ENCODE peak calls at places on chromosomes 16 and 17, in ten cellular contexts. One of them, this sample, is unnamed.

GRCh38 chr16:57485916-57486857 is at the start of gene DOK4:
- DNase-seq in PC-3: peak
- DNase-seq in caudate nucleus: peak
- DNase-seq in ELR: peak
- DNase-seq in RCC 7860: peak
- DNase-seq in hepatocyte: peak
- DNase-seq in GM10248: peak
- DNase-seq in HTR-8/SVneo: peak
- DNase-seq in C1 segment of cervical spinal cord: no peak
- DNase-seq in RWPE1: peak
- DNase-seq in this sample: peak

GRCh38 chr17:43456661-43457361 is 27.0 kb upstream of the DHX8 start:
- DNase-seq in ELR: peak
- DNase-seq in hepatocyte: no peak
- DNase-seq in RCC 7860: peak
- DNase-seq in PC-3: peak
- DNase-seq in GM10248: no peak
- DNase-seq in RWPE1: peak
- DNase-seq in caudate nucleus: no peak
- DNase-seq in HTR-8/SVneo: no peak
- DNase-seq in C1 segment of cervical spinal cord: no peak
- DNase-seq in this sample: no peak

GRCh38 chr16:46961373-46962353 is 11.8 kb downstream of the DNAJA2 start:
- DNase-seq in PC-3: no peak
- DNase-seq in GM10248: no peak
- DNase-seq in HTR-8/SVneo: no peak
- DNase-seq in C1 segment of cervical spinal cord: no peak
- DNase-seq in ELR: no peak
- DNase-seq in caudate nucleus: no peak
- DNase-seq in RWPE1: no peak
- DNase-seq in hepatocyte: no peak
- DNase-seq in RCC 7860: peak
- DNase-seq in this sample: peak

GRCh38 chr17:21213491-21214014 is 408 bp downstream of the TMEM11 start:
- DNase-seq in RWPE1: no peak
- DNase-seq in HTR-8/SVneo: no peak
- DNase-seq in PC-3: no peak
- DNase-seq in hepatocyte: peak
- DNase-seq in GM10248: no peak
- DNase-seq in ELR: peak
- DNase-seq in RCC 7860: no peak
- DNase-seq in C1 segment of cervical spinal cord: no peak
- DNase-seq in caudate nucleus: no peak
- DNase-seq in this sample: no peak

GRCh38 chr17:38588775-38589174 is 17.0 kb downstream of the SRCIN1 start:
- DNase-seq in GM10248: no peak
- DNase-seq in PC-3: no peak
- DNase-seq in C1 segment of cervical spinal cord: no peak
- DNase-seq in ELR: no peak
- DNase-seq in hepatocyte: no peak
- DNase-seq in caudate nucleus: no peak
- DNase-seq in RWPE1: no peak
- DNase-seq in RCC 7860: no peak
- DNase-seq in HTR-8/SVneo: no peak
- DNase-seq in this sample: no peak

GRCh38 chr16:72715267-72715666 is 332.7 kb downstream of the ZFHX3 start:
- DNase-seq in RCC 7860: no peak
- DNase-seq in PC-3: peak
- DNase-seq in RWPE1: no peak
- DNase-seq in C1 segment of cervical spinal cord: no peak
- DNase-seq in GM10248: no peak
- DNase-seq in HTR-8/SVneo: no peak
- DNase-seq in caudate nucleus: no peak
- DNase-seq in hepatocyte: no peak
- DNase-seq in ELR: peak
- DNase-seq in this sample: no peak

GRCh38 chr16:81204794-81205680 is 33.5 kb upstream of the BCO1 start:
- DNase-seq in HTR-8/SVneo: peak
- DNase-seq in RCC 7860: peak
- DNase-seq in ELR: peak
- DNase-seq in C1 segment of cervical spinal cord: peak
- DNase-seq in PC-3: peak
- DNase-seq in RWPE1: peak
- DNase-seq in GM10248: peak
- DNase-seq in hepatocyte: peak
- DNase-seq in caudate nucleus: no peak
- DNase-seq in this sample: peak

GRCh38 chr16:27114006-27114405 is 47.3 kb downstream of the C16orf82 start:
- DNase-seq in PC-3: no peak
- DNase-seq in C1 segment of cervical spinal cord: no peak
- DNase-seq in RWPE1: no peak
- DNase-seq in ELR: no peak
- DNase-seq in RCC 7860: no peak
- DNase-seq in HTR-8/SVneo: no peak
- DNase-seq in caudate nucleus: no peak
- DNase-seq in hepatocyte: no peak
- DNase-seq in GM10248: no peak
- DNase-seq in this sample: no peak

GRCh38 chr17:57268176-57268575 is 11.9 kb downstream of the MSI2 start:
- DNase-seq in RWPE1: no peak
- DNase-seq in PC-3: no peak
- DNase-seq in RCC 7860: no peak
- DNase-seq in HTR-8/SVneo: no peak
- DNase-seq in C1 segment of cervical spinal cord: no peak
- DNase-seq in hepatocyte: peak
- DNase-seq in caudate nucleus: no peak
- DNase-seq in ELR: no peak
- DNase-seq in GM10248: no peak
- DNase-seq in this sample: no peak

GRCh38 chr17:42833771-42834422 is 700 bp downstream of the PSME3 start:
- DNase-seq in RCC 7860: no peak
- DNase-seq in caudate nucleus: no peak
- DNase-seq in PC-3: no peak
- DNase-seq in HTR-8/SVneo: no peak
- DNase-seq in C1 segment of cervical spinal cord: no peak
- DNase-seq in RWPE1: no peak
- DNase-seq in ELR: no peak
- DNase-seq in GM10248: no peak
- DNase-seq in hepatocyte: peak
- DNase-seq in this sample: no peak

GRCh38 chr17:6574689-6575595 is 18.6 kb upstream of the PITPNM3 start:
- DNase-seq in HTR-8/SVneo: no peak
- DNase-seq in RCC 7860: peak
- DNase-seq in ELR: peak
- DNase-seq in hepatocyte: no peak
- DNase-seq in C1 segment of cervical spinal cord: no peak
- DNase-seq in RWPE1: peak
- DNase-seq in PC-3: no peak
- DNase-seq in caudate nucleus: no peak
- DNase-seq in GM10248: peak
- DNase-seq in this sample: peak